ENCODE peak calls at places on chromosomes 2 and 18, in four cellular contexts. One of them, this sample, is unnamed.

GRCh38 chr2:63856302-63856600 is 14.6 kb downstream of the UGP2 start:
- DNase-seq in fibroblast of gingiva: no peak
- DNase-seq in fibroblast of lung: no peak
- DNase-seq in AG20443: no peak
- DNase-seq in this sample: no peak

GRCh38 chr2:217804786-217805678 is 197.8 kb downstream of the TNS1 start:
- DNase-seq in fibroblast of gingiva: peak
- DNase-seq in fibroblast of lung: peak
- DNase-seq in AG20443: no peak
- DNase-seq in this sample: peak

GRCh38 chr2:18046558-18046957 is 168.1 kb downstream of the KCNS3 start:
- DNase-seq in fibroblast of gingiva: peak
- DNase-seq in fibroblast of lung: peak
- DNase-seq in AG20443: peak
- DNase-seq in this sample: peak

GRCh38 chr2:226701052-226701451 is 98.6 kb downstream of the IRS1 start:
- DNase-seq in fibroblast of gingiva: peak
- DNase-seq in fibroblast of lung: peak
- DNase-seq in AG20443: peak
- DNase-seq in this sample: peak

GRCh38 chr2:153601812-153602211 is 123.2 kb upstream of the RPRM start:
- DNase-seq in fibroblast of gingiva: no peak
- DNase-seq in fibroblast of lung: no peak
- DNase-seq in AG20443: no peak
- DNase-seq in this sample: no peak

GRCh38 chr2:183024701-183025100 is 13.6 kb downstream of the NCKAP1 start:
- DNase-seq in fibroblast of gingiva: peak
- DNase-seq in fibroblast of lung: peak
- DNase-seq in AG20443: peak
- DNase-seq in this sample: no peak

GRCh38 chr18:66682855-66683322 is 79.0 kb upstream of the CDH19 start:
- DNase-seq in fibroblast of gingiva: no peak
- DNase-seq in fibroblast of lung: no peak
- DNase-seq in AG20443: no peak
- DNase-seq in this sample: peak

GRCh38 chr18:77114564-77115391 is 17.8 kb downstream of the MBP start:
- DNase-seq in fibroblast of gingiva: peak
- DNase-seq in fibroblast of lung: peak
- DNase-seq in AG20443: peak
- DNase-seq in this sample: peak

GRCh38 chr18:6406075-6406909 is 8.4 kb downstream of the L3MBTL4 start:
- DNase-seq in fibroblast of gingiva: no peak
- DNase-seq in fibroblast of lung: peak
- DNase-seq in AG20443: peak
- DNase-seq in this sample: no peak

GRCh38 chr2:203783496-203784203 is 77.2 kb downstream of the CD28 start:
- DNase-seq in fibroblast of gingiva: peak
- DNase-seq in fibroblast of lung: peak
- DNase-seq in AG20443: peak
- DNase-seq in this sample: peak

GRCh38 chr2:64698668-64699444 is 45.1 kb upstream of the SERTAD2 start:
- DNase-seq in fibroblast of gingiva: peak
- DNase-seq in fibroblast of lung: peak
- DNase-seq in AG20443: peak
- DNase-seq in this sample: peak

GRCh38 chr18:63004466-63005089 is 289.2 kb downstream of the PHLPP1 start:
- DNase-seq in fibroblast of gingiva: no peak
- DNase-seq in fibroblast of lung: no peak
- DNase-seq in AG20443: no peak
- DNase-seq in this sample: no peak

GRCh38 chr18:70446063-70446462 is 157.2 kb downstream of the SOCS6 start:
- DNase-seq in fibroblast of gingiva: no peak
- DNase-seq in fibroblast of lung: no peak
- DNase-seq in AG20443: no peak
- DNase-seq in this sample: no peak

GRCh38 chr18:55018602-55019001 is 59.3 kb upstream of the CCDC68 start:
- DNase-seq in fibroblast of gingiva: peak
- DNase-seq in fibroblast of lung: peak
- DNase-seq in AG20443: peak
- DNase-seq in this sample: peak

GRCh38 chr18:52588916-52589315 is 248.9 kb downstream of the DCC start:
- DNase-seq in fibroblast of gingiva: no peak
- DNase-seq in fibroblast of lung: peak
- DNase-seq in AG20443: no peak
- DNase-seq in this sample: peak

GRCh38 chr18:34219651-34220050 is 5.1 kb downstream of the NOL4 start:
- DNase-seq in fibroblast of gingiva: no peak
- DNase-seq in fibroblast of lung: no peak
- DNase-seq in AG20443: no peak
- DNase-seq in this sample: no peak

GRCh38 chr2:119476301-119477117 is 44.9 kb downstream of the TMEM37 start:
- DNase-seq in fibroblast of gingiva: peak
- DNase-seq in fibroblast of lung: peak
- DNase-seq in AG20443: peak
- DNase-seq in this sample: peak

GRCh38 chr18:42578781-42579180 is 536.7 kb downstream of the RIT2 start:
- DNase-seq in fibroblast of gingiva: no peak
- DNase-seq in fibroblast of lung: no peak
- DNase-seq in AG20443: peak
- DNase-seq in this sample: peak

GRCh38 chr2:145752091-145752806 is 1232.3 kb upstream of the ZEB2 start:
- DNase-seq in fibroblast of gingiva: peak
- DNase-seq in fibroblast of lung: peak
- DNase-seq in AG20443: peak
- DNase-seq in this sample: peak

GRCh38 chr2:230909841-230910545 is 15.0 kb downstream of the GPR55 start:
- DNase-seq in fibroblast of gingiva: no peak
- DNase-seq in fibroblast of lung: no peak
- DNase-seq in AG20443: no peak
- DNase-seq in this sample: no peak